ENCODE peak calls at places on chromosomes 7 and 10, in ten cellular contexts. E, P, B, L, W, S, X, D, C and T are unnamed samples.

GRCh38 chr7:105493928-105494325 is 28.1 kb downstream of the PUS7 start:
- DNase-seq in P (no peak), C (no peak), W (no peak), X (no peak), D (no peak), L (no peak), S (no peak), E (no peak), B (peak; percentile 61), T (peak; percentile 42)

GRCh38 chr10:122163182-122164027 is 107.7 kb upstream of the BTBD16 start:
- DNase-seq in E (no peak), L (peak; percentile 91), P (no peak), W (no peak), B (no peak), D (no peak), C (no peak), X (no peak), S (peak; percentile 83), T (peak; percentile 87)

GRCh38 chr7:148173296-148173695 is 417.3 kb upstream of the C7orf33 start:
- DNase-seq in L (no peak), E (no peak), P (no peak), D (no peak), X (no peak), C (no peak), S (no peak), W (no peak), B (no peak), T (no peak)

GRCh38 chr7:15561840-15562239 is at the start of gene AGMO:
- DNase-seq in D (peak; percentile 72), W (no peak), L (no peak), E (peak; percentile 64), B (no peak), S (no peak), P (peak; percentile 87), C (peak; percentile 39), X (no peak), T (peak; percentile 21)

GRCh38 chr10:3805227-3805790 is 20.3 kb upstream of the KLF6 start:
- DNase-seq in W (peak; percentile 71), C (no peak), E (no peak), P (no peak), S (no peak), L (no peak), X (peak; percentile 40), B (no peak), D (no peak), T (no peak)

GRCh38 chr10:122141821-122142651 is 129.1 kb upstream of the BTBD16 start:
- DNase-seq in B (no peak), L (no peak), P (no peak), D (no peak), S (no peak), X (no peak), C (no peak), W (no peak), E (no peak), T (no peak)

GRCh38 chr7:118845787-118846186 is 621.3 kb downstream of the ANKRD7 start:
- DNase-seq in S (no peak), E (no peak), L (no peak), D (no peak), X (no peak), C (no peak), P (no peak), W (no peak), B (no peak), T (no peak)

GRCh38 chr7:25437308-25437707 is 209.0 kb upstream of the NPVF start:
- DNase-seq in E (no peak), P (no peak), L (no peak), S (no peak), X (no peak), D (no peak), W (no peak), C (no peak), B (no peak), T (no peak)

GRCh38 chr10:59611048-59611447 is 98.6 kb downstream of the SLC16A9 start:
- DNase-seq in C (no peak), D (no peak), E (no peak), X (no peak), L (no peak), B (no peak), S (no peak), W (no peak), P (no peak), T (no peak)

GRCh38 chr10:121077331-121077730 is 226.2 kb downstream of the WDR11 start:
- DNase-seq in B (no peak), C (no peak), D (no peak), P (peak; percentile 25), W (no peak), L (no peak), S (no peak), E (peak; percentile 80), X (no peak), T (peak; percentile 72)

GRCh38 chr7:22662031-22662430 is 65.0 kb upstream of the IL6 start:
- DNase-seq in D (no peak), L (no peak), W (no peak), P (no peak), C (no peak), B (no peak), S (no peak), X (no peak), E (no peak), T (no peak)

DNA sequence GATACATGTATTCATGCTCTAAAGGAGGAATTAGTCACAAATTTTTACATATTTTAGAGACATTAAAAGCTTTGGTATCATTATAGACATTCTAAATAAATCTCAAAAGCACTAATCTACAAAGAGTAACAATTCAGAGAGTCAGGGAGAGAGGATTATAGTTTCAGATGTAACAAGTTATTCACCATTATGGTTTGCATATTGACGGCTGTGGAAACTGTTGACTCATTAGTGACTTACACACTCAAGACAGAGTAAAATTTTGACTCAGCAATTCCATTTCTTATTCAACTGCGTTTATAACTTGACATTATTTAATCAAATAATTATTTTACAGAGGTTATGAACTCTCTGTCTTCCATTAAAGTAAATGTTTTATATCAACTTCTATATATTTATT is 95.4 kb upstream of the SEMA3C start:
- DNase-seq in W (no peak), S (no peak), B (no peak), L (no peak), P (no peak), E (no peak), D (no peak), X (no peak), C (no peak), T (no peak)
- H3K27ac ChIP-seq in W (no peak overlapping the region), S (no peak overlapping the region), B (no peak overlapping the region), L (no peak overlapping the region), P (no peak overlapping the region), E (no peak overlapping the region), D (no peak overlapping the region), X (no peak overlapping the region), C (no peak overlapping the region), T (no peak overlapping the region)

GRCh38 chr10:131021246-131021895 is 290.1 kb downstream of the TCERG1L start:
- DNase-seq in W (no peak), L (no peak), D (peak; percentile 54), P (no peak), S (no peak), C (no peak), X (no peak), B (no peak), E (peak; percentile 21), T (no peak)

GRCh38 chr10:131021967-131022366 is 289.6 kb downstream of the TCERG1L start:
- DNase-seq in D (peak; percentile 38), W (no peak), P (no peak), X (no peak), L (no peak), C (no peak), E (no peak), S (no peak), B (no peak), T (no peak)

GRCh38 chr10:131019696-131020095 is 291.8 kb downstream of the TCERG1L start:
- DNase-seq in D (peak; percentile 27), C (no peak), P (no peak), L (no peak), E (no peak), W (no peak), X (no peak), S (no peak), B (no peak), T (no peak)

GRCh38 chr10:131022369-131022768 is 289.2 kb downstream of the TCERG1L start:
- DNase-seq in L (no peak), X (no peak), E (peak; percentile 38), D (no peak), W (no peak), P (no peak), B (no peak), C (no peak), S (no peak), T (no peak)

GRCh38 chr10:131020775-131021174 is 290.7 kb downstream of the TCERG1L start:
- DNase-seq in B (no peak), C (no peak), W (no peak), E (peak; percentile 38), D (peak; percentile 22), L (no peak), S (no peak), P (no peak), X (no peak), T (no peak)
- TF ChIP-seq EP300 in B (no peak), C (no peak), W (no peak), E (no peak), D (no peak), L (no peak), S (no peak), P (no peak), X (no peak), T (no peak)

GRCh38 chr7:101217388-101218235 is at the start of the genes PLOD3 and ZNHIT1:
- DNase-seq in E (peak; percentile 97), S (peak; percentile 100), B (peak; percentile 99), C (peak; percentile 98), W (peak; percentile 96), P (peak; percentile 98), D (peak; percentile 99), L (peak; percentile 95), X (peak; percentile 99), T (peak; percentile 97)
- TF ChIP-seq POLR2AphosphoS5 in E (no peak), S (peak; percentile 80), B (peak; percentile 58), C (peak; percentile 60), W (peak; percentile 42), P (peak; percentile 44), D (peak; percentile 74), L (no peak), X (peak; percentile 42), T (peak; percentile 45)

GRCh38 chr7:107837145-107837512 is 34.1 kb upstream of the SLC26A3 start:
- DNase-seq in S (no peak), L (no peak), E (no peak), C (no peak), X (no peak), W (no peak), P (no peak), D (no peak), B (no peak), T (no peak)

GRCh38 chr7:107834401-107834800 is 31.4 kb upstream of the SLC26A3 start:
- DNase-seq in W (no peak), P (no peak), B (no peak), X (no peak), L (no peak), C (no peak), E (no peak), S (no peak), D (no peak), T (no peak)

GRCh38 chr7:107838024-107838423 is 35.0 kb upstream of the SLC26A3 start:
- DNase-seq in S (no peak), L (no peak), B (no peak), E (no peak), C (no peak), W (no peak), P (no peak), D (no peak), X (no peak), T (no peak)

GRCh38 chr7:107838816-107839584 is 36.0 kb upstream of the SLC26A3 start:
- DNase-seq in S (no peak), L (no peak), E (no peak), C (no peak), B (no peak), D (no peak), W (no peak), P (no peak), X (no peak), T (no peak)

GRCh38 chr7:107836237-107837144 is 33.5 kb upstream of the SLC26A3 start:
- DNase-seq in S (peak; percentile 53), B (no peak), P (no peak), E (no peak), W (no peak), L (no peak), C (no peak), D (no peak), X (peak; percentile 72), T (no peak)
- H3K27ac ChIP-seq in S (no peak overlapping the region), B (no peak overlapping the region), P (no peak overlapping the region), E (no peak overlapping the region), W (no peak overlapping the region), L (no peak overlapping the region), C (no peak overlapping the region), D (no peak overlapping the region), X (peak overlapping the region; percentile 35), T (no peak overlapping the region)